ENCODE peak calls at places on chromosome 22, in four cellular contexts. One of them, this sample, is unnamed.

GRCh38 chr22:16965560-16965959 is 42.5 kb downstream of the GAB4 start:
- DNase-seq in fibroblast of pulmonary artery: no peak
- DNase-seq in coronary artery: no peak
- DNase-seq in H9: no peak
- DNase-seq in this sample: no peak

GRCh38 chr22:50184004-50184461 is 1.7 kb upstream of the TRABD start:
- DNase-seq in coronary artery: no peak
- DNase-seq in fibroblast of pulmonary artery: peak
- DNase-seq in H9: no peak
- DNase-seq in this sample: peak

GRCh38 chr22:48415535-48415934 is 1412.1 kb downstream of the BRD1 start:
- DNase-seq in fibroblast of pulmonary artery: no peak
- DNase-seq in H9: no peak
- DNase-seq in coronary artery: peak
- DNase-seq in this sample: no peak

GRCh38 chr22:45731041-45731797 is 59.6 kb downstream of the ATXN10 start:
- DNase-seq in fibroblast of pulmonary artery: peak
- DNase-seq in H9: no peak
- DNase-seq in coronary artery: no peak
- DNase-seq in this sample: peak

GRCh38 chr22:18064636-18065035 is 13.2 kb upstream of the PEX26 start:
- DNase-seq in H9: no peak
- DNase-seq in coronary artery: no peak
- DNase-seq in fibroblast of pulmonary artery: no peak
- DNase-seq in this sample: no peak

GRCh38 chr22:23264610-23265388 is 84.5 kb downstream of the BCR start:
- DNase-seq in H9: no peak
- DNase-seq in coronary artery: no peak
- DNase-seq in fibroblast of pulmonary artery: no peak
- DNase-seq in this sample: no peak

GRCh38 chr22:42270178-42270511 is 308 bp downstream of the TCF20 start:
- DNase-seq in coronary artery: no peak
- DNase-seq in H9: no peak
- DNase-seq in fibroblast of pulmonary artery: no peak
- DNase-seq in this sample: no peak

GRCh38 chr22:24055283-24055682 is 44.2 kb downstream of the CABIN1 start:
- DNase-seq in fibroblast of pulmonary artery: no peak
- DNase-seq in H9: no peak
- DNase-seq in coronary artery: no peak
- DNase-seq in this sample: no peak

GRCh38 chr22:22913989-22914388 is 26.4 kb downstream of the IGLL5 start:
- DNase-seq in H9: no peak
- DNase-seq in fibroblast of pulmonary artery: no peak
- DNase-seq in coronary artery: no peak
- DNase-seq in this sample: no peak

GRCh38 chr22:48173061-48173849 is 1410.8 kb downstream of the TBC1D22A start:
- DNase-seq in H9: no peak
- DNase-seq in coronary artery: peak
- DNase-seq in fibroblast of pulmonary artery: no peak
- DNase-seq in this sample: no peak

GRCh38 chr22:23804781-23805291 is 18.1 kb downstream of the SMARCB1 start:
- DNase-seq in coronary artery: no peak
- DNase-seq in H9: no peak
- DNase-seq in fibroblast of pulmonary artery: peak
- DNase-seq in this sample: peak

GRCh38 chr22:35510951-35511350 is 29.7 kb upstream of the RASD2 start:
- DNase-seq in coronary artery: no peak
- DNase-seq in H9: no peak
- DNase-seq in fibroblast of pulmonary artery: no peak
- DNase-seq in this sample: no peak

GRCh38 chr22:38077595-38077994 is 6.4 kb downstream of the SLC16A8 start:
- DNase-seq in H9: no peak
- DNase-seq in coronary artery: no peak
- DNase-seq in fibroblast of pulmonary artery: no peak
- DNase-seq in this sample: no peak

GRCh38 chr22:33213383-33214075 is 155.3 kb upstream of the SYN3 start:
- DNase-seq in fibroblast of pulmonary artery: no peak
- DNase-seq in coronary artery: no peak
- DNase-seq in H9: no peak
- DNase-seq in this sample: no peak

GRCh38 chr22:34587357-34588356 is 478.3 kb upstream of the ISX start:
- DNase-seq in fibroblast of pulmonary artery: no peak
- DNase-seq in coronary artery: no peak
- DNase-seq in H9: no peak
- DNase-seq in this sample: no peak

GRCh38 chr22:36546932-36547331 is 18.0 kb upstream of the EIF3D start:
- DNase-seq in fibroblast of pulmonary artery: peak
- DNase-seq in H9: no peak
- DNase-seq in coronary artery: no peak
- DNase-seq in this sample: peak

GRCh38 chr22:38220163-38220562 is 18.4 kb downstream of the MAFF start:
- DNase-seq in fibroblast of pulmonary artery: no peak
- DNase-seq in coronary artery: no peak
- DNase-seq in H9: no peak
- DNase-seq in this sample: no peak

GRCh38 chr22:50542416-50542927 is 3.2 kb upstream of the KLHDC7B start:
- DNase-seq in coronary artery: no peak
- DNase-seq in fibroblast of pulmonary artery: no peak
- DNase-seq in H9: no peak
- DNase-seq in this sample: peak

GRCh38 chr22:41286639-41287091 is 678 bp upstream of the RANGAP1 start:
- DNase-seq in coronary artery: no peak
- DNase-seq in fibroblast of pulmonary artery: peak
- DNase-seq in H9: no peak
- DNase-seq in this sample: no peak

GRCh38 chr22:21045585-21046294 is at the start of gene LRRC74B:
- DNase-seq in fibroblast of pulmonary artery: peak
- DNase-seq in coronary artery: peak
- DNase-seq in H9: peak
- DNase-seq in this sample: peak

GRCh38 chr22:38006906-38007305 is 22.6 kb upstream of the SOX10 start:
- DNase-seq in fibroblast of pulmonary artery: no peak
- DNase-seq in coronary artery: no peak
- DNase-seq in H9: no peak
- DNase-seq in this sample: no peak

GRCh38 chr22:36352775-36353507 is 34.8 kb downstream of the MYH9 start:
- DNase-seq in fibroblast of pulmonary artery: no peak
- DNase-seq in H9: no peak
- DNase-seq in coronary artery: peak
- DNase-seq in this sample: peak

GRCh38 chr22:24421428-24421931 is 5.9 kb upstream of the ADORA2A start:
- DNase-seq in fibroblast of pulmonary artery: no peak
- DNase-seq in H9: peak
- DNase-seq in coronary artery: no peak
- DNase-seq in this sample: no peak

GRCh38 chr22:28911777-28912669 is 28.7 kb downstream of the ZNRF3 start:
- DNase-seq in coronary artery: no peak
- DNase-seq in fibroblast of pulmonary artery: peak
- DNase-seq in H9: no peak
- DNase-seq in this sample: peak

GRCh38 chr22:39654959-39655579 is 84.5 kb downstream of the CACNA1I start:
- DNase-seq in coronary artery: no peak
- DNase-seq in H9: peak
- DNase-seq in fibroblast of pulmonary artery: no peak
- DNase-seq in this sample: no peak
- TF ChIP-seq CTCF in coronary artery: no peak
- TF ChIP-seq CTCF in H9: peak
- TF ChIP-seq CTCF in fibroblast of pulmonary artery: peak
- TF ChIP-seq CTCF in this sample: no peak

DNA sequence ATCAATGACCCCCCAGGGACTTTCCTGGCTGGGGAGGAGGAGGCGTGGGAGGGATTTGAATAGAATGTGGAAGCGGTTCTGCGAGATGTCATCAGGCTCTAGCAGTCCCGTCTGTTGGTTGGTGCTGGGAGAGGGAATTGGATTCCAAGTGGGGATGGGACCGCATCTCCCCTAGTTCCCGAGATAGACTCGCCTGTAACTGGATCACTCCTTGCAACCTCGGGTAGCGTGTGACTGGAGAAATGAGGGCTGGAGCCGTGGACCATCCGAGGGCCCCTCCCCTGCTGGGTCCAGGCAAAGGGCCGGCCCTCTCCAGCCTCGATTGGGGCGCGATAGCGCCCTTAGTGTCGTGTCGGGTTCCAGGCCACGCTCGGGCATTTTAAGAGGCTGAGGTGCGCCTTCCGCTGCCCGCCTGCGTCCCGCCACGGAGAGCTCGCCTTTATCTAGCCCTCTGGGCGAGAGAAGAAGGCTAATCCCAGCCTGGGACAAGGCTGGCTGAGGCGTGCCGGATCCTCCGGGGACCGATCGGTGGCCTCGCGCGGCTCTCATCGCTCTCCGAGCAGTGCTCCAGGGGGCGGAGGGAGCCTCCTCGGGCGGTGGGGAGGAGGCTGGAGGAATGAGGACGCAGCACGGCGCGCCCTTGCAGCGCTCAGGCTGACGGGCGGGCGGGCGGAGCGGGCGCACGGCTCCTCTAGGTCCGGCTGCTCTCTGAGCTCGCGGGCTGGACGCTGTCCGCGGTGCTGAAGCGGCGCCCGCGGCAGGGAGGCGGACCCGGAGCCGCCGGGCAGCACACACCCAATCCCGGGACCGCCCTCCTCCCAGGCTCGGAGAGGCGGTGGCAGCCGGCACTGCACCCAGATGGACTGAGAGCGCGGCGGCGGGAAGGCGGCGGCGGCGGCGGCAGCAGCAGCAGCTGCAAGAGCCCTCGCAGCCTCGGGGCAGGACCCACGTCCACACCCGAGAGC is 107.8 kb downstream of the OSBP2 start:
- DNase-seq in fibroblast of pulmonary artery: peak
- DNase-seq in coronary artery: peak
- DNase-seq in H9: peak
- DNase-seq in this sample: peak
- TF ChIP-seq CTCF in fibroblast of pulmonary artery: no peak
- TF ChIP-seq CTCF in coronary artery: peak
- TF ChIP-seq CTCF in H9: peak
- TF ChIP-seq CTCF in this sample: peak

GRCh38 chr22:43923631-43924548 is at the start of gene PNPLA3:
- DNase-seq in fibroblast of pulmonary artery: peak
- DNase-seq in H9: peak
- DNase-seq in coronary artery: peak
- DNase-seq in this sample: peak
- TF ChIP-seq CTCF in fibroblast of pulmonary artery: no peak
- TF ChIP-seq CTCF in H9: peak
- TF ChIP-seq CTCF in coronary artery: no peak
- TF ChIP-seq CTCF in this sample: peak

GRCh38 chr22:44181912-44182590 is 1.3 kb downstream of the PARVG start:
- DNase-seq in fibroblast of pulmonary artery: no peak
- DNase-seq in H9: no peak
- DNase-seq in coronary artery: no peak
- DNase-seq in this sample: no peak
- TF ChIP-seq CTCF in fibroblast of pulmonary artery: no peak
- TF ChIP-seq CTCF in H9: peak
- TF ChIP-seq CTCF in coronary artery: no peak
- TF ChIP-seq CTCF in this sample: no peak

DNA sequence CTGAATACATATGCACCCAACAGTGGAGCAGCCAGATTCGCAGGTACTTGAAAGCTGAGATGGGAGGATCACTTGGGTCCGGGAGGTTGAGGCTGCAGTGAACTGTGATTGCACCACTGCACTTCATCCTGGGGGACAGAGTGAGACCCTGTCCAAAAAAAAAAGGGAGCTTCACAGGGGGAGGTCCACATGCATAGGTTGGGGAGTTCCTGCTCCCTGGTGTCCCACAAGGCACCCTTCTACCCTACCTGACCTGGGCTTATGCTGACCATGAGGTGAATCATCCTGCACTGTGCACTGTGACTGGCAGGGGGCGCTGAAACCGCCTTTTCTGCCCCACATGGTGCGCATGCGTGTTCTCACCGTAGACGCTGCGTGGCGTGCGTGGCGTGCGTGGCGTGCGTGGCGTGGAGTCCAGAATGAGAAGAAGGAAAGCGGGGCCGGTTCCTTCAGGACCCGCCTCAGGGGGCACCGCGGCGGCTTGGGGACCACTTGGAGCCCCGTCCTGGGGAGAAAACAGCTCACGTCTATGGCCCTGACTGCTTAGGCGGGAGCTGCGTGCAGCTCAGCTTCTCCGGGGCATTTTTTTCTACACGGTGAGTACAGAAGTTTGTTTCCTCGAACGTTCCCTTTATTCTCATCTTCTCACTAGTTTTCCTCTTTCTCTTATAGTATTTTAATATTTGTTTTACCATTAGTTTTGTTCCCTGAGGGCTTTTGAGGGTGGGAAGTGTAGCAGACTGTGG is 116.6 kb upstream of the GRK3 start:
- DNase-seq in fibroblast of pulmonary artery: peak
- DNase-seq in coronary artery: peak
- DNase-seq in H9: peak
- DNase-seq in this sample: peak
- TF ChIP-seq CTCF in fibroblast of pulmonary artery: peak
- TF ChIP-seq CTCF in coronary artery: peak
- TF ChIP-seq CTCF in H9: peak
- TF ChIP-seq CTCF in this sample: peak

GRCh38 chr22:19404676-19405075 is 26.9 kb downstream of the HIRA start:
- DNase-seq in H9: no peak
- DNase-seq in fibroblast of pulmonary artery: no peak
- DNase-seq in coronary artery: no peak
- DNase-seq in this sample: no peak
- TF ChIP-seq CTCF in H9: no peak
- TF ChIP-seq CTCF in fibroblast of pulmonary artery: no peak
- TF ChIP-seq CTCF in coronary artery: no peak
- TF ChIP-seq CTCF in this sample: no peak

GRCh38 chr22:46986788-46987187 is 224.3 kb downstream of the TBC1D22A start:
- DNase-seq in fibroblast of pulmonary artery: no peak
- DNase-seq in H9: no peak
- DNase-seq in coronary artery: no peak
- DNase-seq in this sample: no peak
- TF ChIP-seq CTCF in fibroblast of pulmonary artery: no peak
- TF ChIP-seq CTCF in H9: no peak
- TF ChIP-seq CTCF in coronary artery: no peak
- TF ChIP-seq CTCF in this sample: no peak

GRCh38 chr22:43885319-43885671 is 6.5 kb downstream of the PNPLA5 start:
- DNase-seq in coronary artery: no peak
- DNase-seq in H9: no peak
- DNase-seq in fibroblast of pulmonary artery: no peak
- DNase-seq in this sample: no peak
- TF ChIP-seq CTCF in coronary artery: no peak
- TF ChIP-seq CTCF in H9: no peak
- TF ChIP-seq CTCF in fibroblast of pulmonary artery: no peak
- TF ChIP-seq CTCF in this sample: no peak

GRCh38 chr22:46931414-46931813 is 169.0 kb downstream of the TBC1D22A start:
- DNase-seq in coronary artery: no peak
- DNase-seq in fibroblast of pulmonary artery: peak
- DNase-seq in H9: no peak
- DNase-seq in this sample: peak
- TF ChIP-seq CTCF in coronary artery: no peak
- TF ChIP-seq CTCF in fibroblast of pulmonary artery: peak
- TF ChIP-seq CTCF in H9: peak
- TF ChIP-seq CTCF in this sample: no peak